ENCODE peak calls at places on chromosomes 11 and 22, in six cellular contexts. One of them, this sample, is unnamed.

GRCh38 chr11:61022311-61023085 is 51.0 kb downstream of the CD6 start:
- DNase-seq in Right ventricle myocardium superior: peak
- DNase-seq in PC-3: no peak
- DNase-seq in kidney tubule cell: no peak
- DNase-seq in RKO: no peak
- DNase-seq in GM04504: no peak
- DNase-seq in this sample: peak

GRCh38 chr22:34878996-34879395 is 187.0 kb upstream of the ISX start:
- DNase-seq in GM04504: no peak
- DNase-seq in Right ventricle myocardium superior: no peak
- DNase-seq in RKO: no peak
- DNase-seq in PC-3: no peak
- DNase-seq in kidney tubule cell: peak
- DNase-seq in this sample: no peak

GRCh38 chr11:95791385-95792033 is 1.2 kb downstream of the CEP57 start:
- DNase-seq in PC-3: no peak
- DNase-seq in RKO: peak
- DNase-seq in GM04504: no peak
- DNase-seq in Right ventricle myocardium superior: no peak
- DNase-seq in kidney tubule cell: peak
- DNase-seq in this sample: peak

GRCh38 chr11:116859175-116859574 is 21.8 kb upstream of the APOA1 start:
- DNase-seq in Right ventricle myocardium superior: no peak
- DNase-seq in kidney tubule cell: no peak
- DNase-seq in PC-3: no peak
- DNase-seq in RKO: no peak
- DNase-seq in GM04504: no peak
- DNase-seq in this sample: no peak

GRCh38 chr22:29877620-29878019 is 5.4 kb upstream of the MTMR3 start:
- DNase-seq in GM04504: peak
- DNase-seq in kidney tubule cell: peak
- DNase-seq in Right ventricle myocardium superior: no peak
- DNase-seq in RKO: no peak
- DNase-seq in PC-3: no peak
- DNase-seq in this sample: peak

GRCh38 chr11:9550209-9550628 is 23.3 kb upstream of the WEE1 start:
- DNase-seq in PC-3: no peak
- DNase-seq in GM04504: no peak
- DNase-seq in kidney tubule cell: no peak
- DNase-seq in RKO: no peak
- DNase-seq in Right ventricle myocardium superior: no peak
- DNase-seq in this sample: no peak

GRCh38 chr11:20672575-20672974 is 3.2 kb downstream of the NELL1 start:
- DNase-seq in Right ventricle myocardium superior: no peak
- DNase-seq in GM04504: no peak
- DNase-seq in kidney tubule cell: peak
- DNase-seq in RKO: peak
- DNase-seq in PC-3: peak
- DNase-seq in this sample: peak

GRCh38 chr11:11149671-11150459 is 203.2 kb downstream of the CSNK2A3 start:
- DNase-seq in RKO: no peak
- DNase-seq in GM04504: no peak
- DNase-seq in PC-3: no peak
- DNase-seq in kidney tubule cell: no peak
- DNase-seq in Right ventricle myocardium superior: no peak
- DNase-seq in this sample: no peak

GRCh38 chr11:2298795-2299747 is 2.6 kb downstream of the C11orf21 start:
- DNase-seq in Right ventricle myocardium superior: peak
- DNase-seq in kidney tubule cell: peak
- DNase-seq in GM04504: no peak
- DNase-seq in PC-3: peak
- DNase-seq in RKO: peak
- DNase-seq in this sample: peak

This sample was measured in epithelial cell of esophagus.